ENCODE peak calls at places on chromosomes 7 and 10, in eight cellular contexts. N is GM23338, D is HCT116, C is H1, U is endothelial cell of umbilical vein, R is K562, J is GM12878, K is HepG2. Y is an unnamed sample.

GRCh38 chr10:84156768-84157167 is 16.8 kb upstream of the GPR15LG start:
- DNase-seq in N (no peak), D (no peak), C (no peak), U (no peak), R (no peak), J (no peak), K (no peak), Y (no peak)

GRCh38 chr7:151023211-151023610 is 1.1 kb downstream of the ATG9B start:
- DNase-seq in N (no peak), D (no peak), C (no peak), U (no peak), R (no peak), J (no peak), K (no peak), Y (no peak)

GRCh38 chr7:92485267-92485892 is 7.6 kb upstream of the ERVW-1 start:
- DNase-seq in N (no peak), D (no peak), C (no peak), U (no peak), R (no peak), J (no peak), K (no peak), Y (no peak)

GRCh38 chr7:132402096-132402495 is 174.2 kb downstream of the PLXNA4 start:
- DNase-seq in N (no peak), D (no peak), C (no peak), U (no peak), R (no peak), J (no peak), K (no peak), Y (no peak)

GRCh38 chr10:6907877-6908530 is 327.9 kb upstream of the PRKCQ start:
- DNase-seq in N (no peak), D (no peak), C (no peak), U (no peak), R (no peak), J (no peak), K (no peak), Y (no peak)

GRCh38 chr7:21355406-21355874 is 72.4 kb upstream of the SP4 start:
- DNase-seq in N (no peak), D (no peak), C (no peak), U (no peak), R (peak; percentile 44), J (peak; percentile 97), K (no peak), Y (no peak)

GRCh38 chr10:9635691-9636090 is 1382.0 kb upstream of the CELF2 start:
- DNase-seq in N (no peak), D (no peak), C (no peak), U (no peak), R (no peak), J (no peak), K (no peak), Y (no peak)

GRCh38 chr10:52318136-52318810 is 4.2 kb downstream of the DKK1 start:
- DNase-seq in N (no peak), D (no peak), C (no peak), U (peak; percentile 78), R (no peak), J (no peak), K (no peak), Y (no peak)

GRCh38 chr10:129877773-129878371 is 86.2 kb downstream of the EBF3 start:
- DNase-seq in N (peak; percentile 75), D (no peak), C (peak; percentile 76), U (no peak), R (peak; percentile 39), J (no peak), K (peak; percentile 28), Y (no peak)

GRCh38 chr10:95350212-95350829 is 59.5 kb upstream of the PDLIM1 start:
- DNase-seq in N (no peak), D (no peak), C (no peak), U (no peak), R (no peak), J (no peak), K (peak; percentile 70), Y (no peak)

GRCh38 chr10:48564466-48565150 is 40.3 kb downstream of the ARHGAP22 start:
- DNase-seq in N (no peak), D (no peak), C (no peak), U (no peak), R (no peak), J (no peak), K (no peak), Y (no peak)

DNA sequence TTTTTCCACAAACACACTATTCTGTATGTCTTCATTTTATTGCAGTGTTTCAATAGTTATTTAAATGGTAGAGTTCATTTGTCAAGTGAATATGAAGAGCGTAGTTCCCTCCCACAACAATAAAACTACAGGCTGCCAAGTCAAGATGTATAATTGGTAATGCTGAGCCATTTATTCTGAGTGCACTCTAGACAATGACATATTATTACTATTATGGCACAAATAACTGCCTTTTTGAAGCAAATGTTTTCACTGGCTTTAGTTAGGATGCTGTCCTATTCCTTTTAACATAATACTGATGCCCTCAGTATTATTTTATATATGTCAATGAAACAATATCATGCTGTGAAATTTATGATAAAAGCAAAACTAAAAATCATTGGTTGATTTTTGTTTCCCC is 102.7 kb upstream of the PCDH15 start:
- DNase-seq in N (no peak), D (no peak), C (no peak), U (no peak), R (no peak), J (no peak), K (no peak), Y (no peak)
- TF ChIP-seq POLR2AphosphoS5 in N (no peak), D (no peak), C (no peak), U (no peak), R (no peak), J (no peak), K (no peak), Y (no peak)

GRCh38 chr7:102873470-102874165 is 39.2 kb upstream of the LRRC17 start:
- DNase-seq in N (no peak), D (no peak), C (no peak), U (no peak), R (no peak), J (no peak), K (no peak), Y (no peak)
- H3K4me3 ChIP-seq in N (no peak overlapping the region), D (peak overlapping the region; percentile 6), C (no peak overlapping the region), U (no peak overlapping the region), R (no peak overlapping the region), J (no peak overlapping the region), K (no peak overlapping the region), Y (no peak overlapping the region)

GRCh38 chr10:110648743-110649651 is 4.9 kb downstream of the RBM20 start:
- DNase-seq in N (no peak), D (no peak), C (no peak), U (no peak), R (no peak), J (no peak), K (no peak), Y (no peak)

GRCh38 chr10:110644598-110645462 is 694 bp downstream of the RBM20 start:
- DNase-seq in N (no peak), D (no peak), C (no peak), U (no peak), R (no peak), J (no peak), K (no peak), Y (no peak)

GRCh38 chr10:110646417-110647135 is 2.4 kb downstream of the RBM20 start:
- DNase-seq in N (no peak), D (no peak), C (no peak), U (no peak), R (peak; percentile 63), J (no peak), K (no peak), Y (no peak)

GRCh38 chr10:110649652-110650264 is 5.6 kb downstream of the RBM20 start:
- DNase-seq in N (no peak), D (no peak), C (no peak), U (no peak), R (no peak), J (no peak), K (no peak), Y (no peak)

GRCh38 chr10:110647136-110647430 is 2.9 kb downstream of the RBM20 start:
- DNase-seq in N (no peak), D (no peak), C (no peak), U (no peak), R (no peak), J (no peak), K (no peak), Y (no peak)
- TF ChIP-seq EZH2 in N (no peak), D (no peak), C (no peak), U (no peak), R (no peak), J (no peak), K (no peak), Y (no peak)

GRCh38 chr10:34194259-34194658 is 620.8 kb downstream of the PARD3 start:
- DNase-seq in N (no peak), D (no peak), C (no peak), U (no peak), R (no peak), J (no peak), K (no peak), Y (no peak)
- TF ChIP-seq POLR2AphosphoS5 in N (no peak), D (no peak), C (no peak), U (no peak), R (no peak), J (no peak), K (no peak), Y (no peak)